ENCODE peak calls at places on chromosomes 5 and 9, in seven cellular contexts. M is stimulated activated CD8-positive, alpha-beta memory T cell treated with anti-CD3 and anti-CD28 coated beads, Interleukin-15, amount 100 ng/mL, for 1 hour; B is memory B cell; X is HCEC 1CT; K is endothelial cell; R is mucosa of descending colon; F is CD8-positive, alpha-beta T cell. O is an unnamed sample.

GRCh38 chr5:176886336-176887251 is 12.6 kb downstream of the HK3 start:
- DNase-seq in M (no peak), F (no peak), R (no peak), K (peak), B (no peak), X (no peak), O (no peak)

GRCh38 chr9:110620726-110621125 is 41.2 kb upstream of the SVEP1 start:
- DNase-seq in B (no peak), M (no peak), R (no peak), F (no peak), K (no peak), X (no peak), O (no peak)

GRCh38 chr9:93996863-93997262 is 41.7 kb upstream of the BARX1 start:
- DNase-seq in X (no peak), M (no peak), R (no peak), B (no peak), K (no peak), F (no peak), O (no peak)

GRCh38 chr5:44927335-44927734 is 118.6 kb downstream of the MRPS30 start:
- DNase-seq in X (no peak), R (no peak), K (no peak), B (no peak), F (no peak), M (no peak), O (no peak)

GRCh38 chr5:108561416-108562204 is 179.7 kb upstream of the FBXL17 start:
- DNase-seq in R (no peak), B (no peak), X (no peak), K (no peak), M (no peak), F (no peak), O (no peak)

GRCh38 chr5:89930591-89931383 is 478.8 kb downstream of the CETN3 start:
- DNase-seq in F (no peak), R (no peak), B (no peak), M (no peak), K (no peak), X (peak), O (no peak)

GRCh38 chr9:113446323-113446740 is 17.2 kb upstream of the RGS3 start:
- DNase-seq in K (no peak), M (no peak), F (no peak), R (no peak), B (peak), X (peak), O (no peak)

GRCh38 chr5:110909950-110910349 is 161.6 kb upstream of the TSLP start:
- DNase-seq in K (no peak), F (no peak), R (no peak), X (peak), M (no peak), B (no peak), O (no peak)

GRCh38 chr5:154567155-154567554 is 89.1 kb upstream of the HAND1 start:
- DNase-seq in M (no peak), F (no peak), B (no peak), X (no peak), R (no peak), K (no peak), O (no peak)

GRCh38 chr9:94779693-94780290 is 53.3 kb downstream of the AOPEP start:
- DNase-seq in K (no peak), B (no peak), R (no peak), M (no peak), F (no peak), X (no peak), O (no peak)